ENCODE peak calls at places on chromosomes 3 and 15, in nine cellular contexts. F, A, C, N, Y, L, B, O and I are unnamed samples.

GRCh38 chr15:27855137-27855536 is 244.0 kb downstream of the OCA2 start:
- DNase-seq in F (no peak), A (no peak), C (no peak), N (no peak), Y (no peak), L (no peak), B (no peak), O (no peak), I (no peak)

GRCh38 chr15:64507293-64507802 is 47.0 kb downstream of the ZNF609 start:
- DNase-seq in F (peak; percentile 78), A (peak; percentile 55), C (peak; percentile 87), N (no peak), Y (peak; percentile 95), L (peak; percentile 77), B (peak; percentile 74), O (peak; percentile 65), I (peak; percentile 78)

GRCh38 chr3:39141211-39141995 is 12.0 kb downstream of the CSRNP1 start:
- DNase-seq in F (peak; percentile 60), A (peak; percentile 84), C (peak; percentile 76), N (no peak), Y (peak; percentile 45), L (peak; percentile 20), B (peak; percentile 91), O (peak; percentile 83), I (peak; percentile 86)

GRCh38 chr3:78963771-78964170 is 804.0 kb downstream of the ROBO1 start:
- DNase-seq in F (no peak), A (no peak), C (no peak), N (no peak), Y (peak; percentile 30), L (no peak), B (no peak), O (no peak), I (no peak)

GRCh38 chr15:91202510-91202909 is 102.5 kb downstream of the SV2B start:
- DNase-seq in F (no peak), A (no peak), C (no peak), N (no peak), Y (no peak), L (no peak), B (no peak), O (no peak), I (no peak)

GRCh38 chr3:137866933-137867332 is 102.8 kb downstream of the SOX14 start:
- DNase-seq in F (no peak), A (no peak), C (no peak), N (no peak), Y (no peak), L (no peak), B (no peak), O (no peak), I (no peak)

GRCh38 chr3:8668216-8668615 is 23.6 kb upstream of the SSUH2 start:
- DNase-seq in F (no peak), A (no peak), C (no peak), N (no peak), Y (peak; percentile 12), L (no peak), B (no peak), O (no peak), I (no peak)

GRCh38 chr3:16249336-16249735 is 15.4 kb downstream of the DPH3 start:
- DNase-seq in F (no peak), A (no peak), C (no peak), N (peak; percentile 43), Y (peak; percentile 20), L (no peak), B (no peak), O (no peak), I (no peak)

GRCh38 chr15:29613951-29614382 is 208.3 kb downstream of the TJP1 start:
- DNase-seq in F (no peak), A (no peak), C (no peak), N (peak; percentile 33), Y (no peak), L (no peak), B (no peak), O (no peak), I (no peak)

GRCh38 chr3:18645603-18646002 is 220.5 kb upstream of the SATB1 start:
- DNase-seq in F (no peak), A (no peak), C (no peak), N (no peak), Y (no peak), L (no peak), B (no peak), O (no peak), I (no peak)

GRCh38 chr3:179506792-179507191 is 55.5 kb upstream of the GNB4 start:
- DNase-seq in F (no peak), A (no peak), C (no peak), N (no peak), Y (no peak), L (no peak), B (no peak), O (no peak), I (no peak)

GRCh38 chr3:107283948-107284347 is 93.3 kb upstream of the CCDC54 start:
- DNase-seq in F (no peak), A (no peak), C (no peak), N (no peak), Y (peak; percentile 17), L (no peak), B (no peak), O (no peak), I (no peak)

GRCh38 chr15:38559908-38560307 is 4.7 kb downstream of the RASGRP1 start:
- DNase-seq in F (no peak), A (no peak), C (no peak), N (no peak), Y (no peak), L (no peak), B (no peak), O (no peak), I (no peak)

GRCh38 chr3:181176610-181177009 is 187.1 kb upstream of the DNAJC19 start:
- DNase-seq in F (peak; percentile 34), A (peak; percentile 35), C (peak; percentile 77), N (peak; percentile 26), Y (peak; percentile 45), L (peak; percentile 65), B (peak; percentile 43), O (peak; percentile 51), I (peak; percentile 76)

GRCh38 chr3:52520141-52520667 is 13.5 kb downstream of the NT5DC2 start:
- DNase-seq in F (no peak), A (no peak), C (no peak), N (no peak), Y (no peak), L (no peak), B (no peak), O (no peak), I (no peak)

GRCh38 chr3:184320099-184320445 is 5.7 kb downstream of the EIF4G1 start:
- DNase-seq in F (peak; percentile 96), A (peak; percentile 90), C (peak; percentile 87), N (peak; percentile 83), Y (peak; percentile 96), L (peak; percentile 98), B (peak; percentile 94), O (peak; percentile 92), I (peak; percentile 95)
- H3K4me1 ChIP-seq in F (peaks cover 57% of the 10 kb centered on the region), A (peaks cover 35% of the 10 kb centered on the region), C (peaks cover 28% of the 10 kb centered on the region), N (peaks cover 55% of the 10 kb centered on the region), Y (peaks cover 23% of the 10 kb centered on the region), L (peaks cover 45% of the 10 kb centered on the region), B (peaks cover 52% of the 10 kb centered on the region), O (peaks cover 5% of the 10 kb centered on the region), I (peaks cover 46% of the 10 kb centered on the region)

GRCh38 chr3:27252646-27253045 is 116.5 kb downstream of the NEK10 start:
- DNase-seq in F (no peak), A (no peak), C (no peak), N (no peak), Y (peak; percentile 26), L (no peak), B (no peak), O (no peak), I (no peak)

GRCh38 chr3:27254896-27255295 is 114.3 kb downstream of the NEK10 start:
- DNase-seq in F (no peak), A (no peak), C (no peak), N (no peak), Y (no peak), L (no peak), B (no peak), O (no peak), I (no peak)

GRCh38 chr3:27253391-27253790 is 115.8 kb downstream of the NEK10 start:
- DNase-seq in F (no peak), A (no peak), C (no peak), N (no peak), Y (no peak), L (no peak), B (no peak), O (no peak), I (no peak)

GRCh38 chr3:27253831-27254230 is 115.4 kb downstream of the NEK10 start:
- DNase-seq in F (peak; percentile 3), A (peak; percentile 76), C (peak; percentile 49), N (peak; percentile 51), Y (peak; percentile 45), L (peak; percentile 19), B (peak; percentile 38), O (peak; percentile 49), I (peak; percentile 53)
- TF ChIP-seq CTCF in F (no peak), A (peak; percentile 82), C (peak; percentile 42), N (peak; percentile 62), Y (peak; percentile 52), L (peak; percentile 40), B (peak; percentile 37), O (no peak), I (peak; percentile 15)

GRCh38 chr3:188747487-188747886 is 424.3 kb upstream of the TPRG1 start:
- DNase-seq in F (no peak), A (no peak), C (no peak), N (no peak), Y (no peak), L (no peak), B (no peak), O (no peak), I (no peak)
- H3K4me1 ChIP-seq in F (no peaks in the 10 kb centered on the region), A (no peaks in the 10 kb centered on the region), C (peaks cover 17% of the 10 kb centered on the region), N (no peaks in the 10 kb centered on the region), Y (no peaks in the 10 kb centered on the region), L (peaks cover 14% of the 10 kb centered on the region), B (no peaks in the 10 kb centered on the region), O (no peaks in the 10 kb centered on the region), I (no peaks in the 10 kb centered on the region)

GRCh38 chr3:183539821-183540220 is 15.7 kb downstream of the KLHL6 start:
- DNase-seq in F (no peak), A (peak; percentile 94), C (no peak), N (no peak), Y (no peak), L (no peak), B (no peak), O (no peak), I (no peak)

GRCh38 chr3:183541738-183542137 is 13.8 kb downstream of the KLHL6 start:
- DNase-seq in F (no peak), A (no peak), C (no peak), N (no peak), Y (no peak), L (no peak), B (no peak), O (no peak), I (no peak)

GRCh38 chr3:183542355-183542754 is 13.2 kb downstream of the KLHL6 start:
- DNase-seq in F (no peak), A (no peak), C (no peak), N (no peak), Y (no peak), L (no peak), B (no peak), O (no peak), I (no peak)

GRCh38 chr3:183540501-183541234 is 14.8 kb downstream of the KLHL6 start:
- DNase-seq in F (no peak), A (no peak), C (no peak), N (no peak), Y (no peak), L (no peak), B (peak; percentile 53), O (no peak), I (no peak)

DNA sequence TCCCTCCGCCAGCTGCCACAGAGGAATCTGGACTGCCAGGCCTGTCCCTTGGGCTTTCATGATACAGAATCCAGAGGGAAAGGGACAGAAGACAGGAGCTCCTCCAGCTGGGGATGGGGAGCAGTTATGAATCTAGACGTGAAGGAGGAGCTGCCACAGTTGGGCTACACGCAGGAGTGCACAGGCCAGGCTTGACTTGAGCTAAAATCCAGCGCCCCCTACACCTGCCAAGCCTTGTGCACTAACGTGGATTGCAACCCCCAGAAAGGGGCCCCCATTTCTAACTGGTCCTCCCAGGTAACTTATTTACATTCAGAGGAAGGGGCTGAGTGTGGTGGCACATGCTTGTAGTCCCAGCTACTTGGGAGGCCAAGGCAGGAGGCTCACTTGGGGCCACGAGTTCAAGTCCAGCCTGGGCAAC is 14.3 kb downstream of the KLHL6 start:
- DNase-seq in F (no peak), A (no peak), C (no peak), N (no peak), Y (no peak), L (no peak), B (no peak), O (no peak), I (no peak)
- TF ChIP-seq CTCF in F (no peak), A (no peak), C (no peak), N (no peak), Y (no peak), L (no peak), B (no peak), O (no peak), I (no peak)